ENCODE peak calls at places on chromosomes 12 and 14, in five cellular contexts. One of them, this sample, is unnamed.

GRCh38 chr12:127230843-127231260 is 1036.1 kb upstream of the TMEM132C start:
- DNase-seq in OCI-LY7: no peak
- DNase-seq in lower leg skin: no peak
- DNase-seq in astrocyte of the cerebellum: peak
- DNase-seq in activated naive CD8-positive, alpha-beta T cell treated with anti-CD3 and anti-CD28 coated beads, Interleukin-2, amount 50 U/mL, for 24 hours: no peak
- DNase-seq in this sample: peak

GRCh38 chr14:77653473-77653872 is 37.0 kb upstream of the SPTLC2 start:
- DNase-seq in OCI-LY7: peak
- DNase-seq in lower leg skin: peak
- DNase-seq in astrocyte of the cerebellum: no peak
- DNase-seq in activated naive CD8-positive, alpha-beta T cell treated with anti-CD3 and anti-CD28 coated beads, Interleukin-2, amount 50 U/mL, for 24 hours: no peak
- DNase-seq in this sample: no peak

GRCh38 chr12:41743835-41744234 is 400.8 kb downstream of the GXYLT1 start:
- DNase-seq in OCI-LY7: no peak
- DNase-seq in lower leg skin: no peak
- DNase-seq in astrocyte of the cerebellum: no peak
- DNase-seq in activated naive CD8-positive, alpha-beta T cell treated with anti-CD3 and anti-CD28 coated beads, Interleukin-2, amount 50 U/mL, for 24 hours: no peak
- DNase-seq in this sample: no peak

GRCh38 chr12:6853626-6854025 is 1.7 kb downstream of the USP5 start:
- DNase-seq in OCI-LY7: no peak
- DNase-seq in lower leg skin: no peak
- DNase-seq in astrocyte of the cerebellum: no peak
- DNase-seq in activated naive CD8-positive, alpha-beta T cell treated with anti-CD3 and anti-CD28 coated beads, Interleukin-2, amount 50 U/mL, for 24 hours: no peak
- DNase-seq in this sample: no peak

GRCh38 chr12:72136792-72137191 is 135.4 kb upstream of the TRHDE start:
- DNase-seq in OCI-LY7: no peak
- DNase-seq in lower leg skin: no peak
- DNase-seq in astrocyte of the cerebellum: no peak
- DNase-seq in activated naive CD8-positive, alpha-beta T cell treated with anti-CD3 and anti-CD28 coated beads, Interleukin-2, amount 50 U/mL, for 24 hours: no peak
- DNase-seq in this sample: no peak

GRCh38 chr12:56679834-56680575 is 8.1 kb downstream of the PTGES3 start:
- DNase-seq in OCI-LY7: no peak
- DNase-seq in lower leg skin: peak
- DNase-seq in astrocyte of the cerebellum: no peak
- DNase-seq in activated naive CD8-positive, alpha-beta T cell treated with anti-CD3 and anti-CD28 coated beads, Interleukin-2, amount 50 U/mL, for 24 hours: no peak
- DNase-seq in this sample: no peak

GRCh38 chr12:123757555-123757954 is 4.5 kb upstream of the DNAH10 start:
- DNase-seq in OCI-LY7: no peak
- DNase-seq in lower leg skin: peak
- DNase-seq in astrocyte of the cerebellum: no peak
- DNase-seq in activated naive CD8-positive, alpha-beta T cell treated with anti-CD3 and anti-CD28 coated beads, Interleukin-2, amount 50 U/mL, for 24 hours: no peak
- DNase-seq in this sample: no peak

GRCh38 chr14:95433094-95433478 is 83.4 kb downstream of the SYNE3 start:
- DNase-seq in OCI-LY7: no peak
- DNase-seq in lower leg skin: no peak
- DNase-seq in astrocyte of the cerebellum: no peak
- DNase-seq in activated naive CD8-positive, alpha-beta T cell treated with anti-CD3 and anti-CD28 coated beads, Interleukin-2, amount 50 U/mL, for 24 hours: no peak
- DNase-seq in this sample: no peak

This sample was measured in GM12865.